ENCODE peak calls at places on chromosomes 13 and 19, in seven cellular contexts. Z is SK-N-SH, A is HCT116, K is K562, P is H1, G is HepG2, W is GM12878. H is an unnamed sample.

GRCh38 chr19:6654347-6655310 is 15.3 kb downstream of the TNFSF14 start:
- DNase-seq in Z (no peak), A (no peak), K (peak), P (no peak), G (no peak), W (no peak), H (no peak)

GRCh38 chr13:45615501-45616101 is at the start of gene ERICH6B:
- DNase-seq in Z (no peak), A (no peak), K (peak), P (peak), G (no peak), W (no peak), H (no peak)

GRCh38 chr19:23261496-23262020 is 11.4 kb upstream of the ZNF724 start:
- DNase-seq in Z (no peak), A (no peak), K (no peak), P (no peak), G (peak), W (no peak), H (no peak)

GRCh38 chr13:71677114-71677513 is 189.9 kb downstream of the DACH1 start:
- DNase-seq in Z (no peak), A (no peak), K (no peak), P (no peak), G (no peak), W (no peak), H (no peak)

GRCh38 chr19:17171874-17172273 is 43.3 kb upstream of the USE1 start:
- DNase-seq in Z (no peak), A (no peak), K (no peak), P (no peak), G (no peak), W (no peak), H (no peak)

GRCh38 chr19:38838208-38838985 is 6.8 kb upstream of the ECH1 start:
- DNase-seq in Z (no peak), A (peak), K (no peak), P (no peak), G (no peak), W (no peak), H (no peak)

GRCh38 chr13:45242524-45242923 is 41.7 kb upstream of the KCTD4 start:
- DNase-seq in Z (no peak), A (no peak), K (no peak), P (no peak), G (no peak), W (no peak), H (no peak)

GRCh38 chr19:42402376-42403116 is 12.4 kb upstream of the CNFN start:
- DNase-seq in Z (peak), A (no peak), K (no peak), P (no peak), G (no peak), W (no peak), H (no peak)

GRCh38 chr13:79966502-79966901 is 374.4 kb downstream of the SPRY2 start:
- DNase-seq in Z (no peak), A (no peak), K (no peak), P (peak), G (no peak), W (no peak), H (no peak)

GRCh38 chr13:33466262-33466661 is 180.7 kb upstream of the STARD13 start:
- DNase-seq in Z (no peak), A (no peak), K (no peak), P (no peak), G (no peak), W (no peak), H (no peak)

GRCh38 chr13:113545455-113545930 is 39.1 kb upstream of the TFDP1 start:
- DNase-seq in Z (peak), A (no peak), K (no peak), P (no peak), G (no peak), W (no peak), H (peak)

GRCh38 chr19:56125806-56126590 is 4.9 kb upstream of the ZNF787 start:
- DNase-seq in Z (no peak), A (no peak), K (peak), P (no peak), G (no peak), W (no peak), H (no peak)

GRCh38 chr13:74755065-74755464 is 620.9 kb upstream of the KLF12 start:
- DNase-seq in Z (no peak), A (no peak), K (no peak), P (no peak), G (no peak), W (no peak), H (no peak)

GRCh38 chr13:28710161-28710560 is 8.6 kb downstream of the SLC46A3 start:
- DNase-seq in Z (no peak), A (no peak), K (no peak), P (no peak), G (no peak), W (no peak), H (no peak)

GRCh38 chr19:38303517-38304351 is at the start of gene C19orf33:
- DNase-seq in Z (no peak), A (peak), K (no peak), P (no peak), G (no peak), W (no peak), H (peak)

GRCh38 chr13:89204435-89204834 is 1533.3 kb downstream of the SLITRK5 start:
- DNase-seq in Z (no peak), A (no peak), K (no peak), P (no peak), G (no peak), W (no peak), H (no peak)

GRCh38 chr13:113547248-113547971 is 37.1 kb upstream of the TFDP1 start:
- DNase-seq in Z (no peak), A (no peak), K (no peak), P (no peak), G (no peak), W (no peak), H (no peak)

GRCh38 chr13:32829676-32830091 is 186.5 kb upstream of the KL start:
- DNase-seq in Z (no peak), A (peak), K (no peak), P (peak), G (no peak), W (no peak), H (peak)

GRCh38 chr13:111210488-111210887 is 95.4 kb downstream of the ARHGEF7 start:
- DNase-seq in Z (no peak), A (no peak), K (no peak), P (no peak), G (no peak), W (no peak), H (no peak)

GRCh38 chr13:114110091-114110829 is 22.2 kb downstream of the RASA3 start:
- DNase-seq in Z (peak), A (no peak), K (no peak), P (no peak), G (no peak), W (no peak), H (no peak)

GRCh38 chr19:18446811-18447359 is 9.0 kb upstream of the ISYNA1 start:
- DNase-seq in Z (no peak), A (no peak), K (no peak), P (no peak), G (no peak), W (no peak), H (peak)

GRCh38 chr13:44142911-44143665 is 230.5 kb upstream of the SERP2 start:
- DNase-seq in Z (no peak), A (peak), K (peak), P (no peak), G (no peak), W (no peak), H (no peak)

GRCh38 chr13:32515246-32515645 is 23.3 kb downstream of the N4BP2L2 start:
- DNase-seq in Z (no peak), A (no peak), K (no peak), P (no peak), G (no peak), W (no peak), H (no peak)

GRCh38 chr13:94708031-94708571 is 4.2 kb downstream of the SOX21 start:
- DNase-seq in Z (peak), A (no peak), K (no peak), P (no peak), G (no peak), W (no peak), H (no peak)

GRCh38 chr19:18322318-18322758 is 538 bp downstream of the LSM4 start:
- DNase-seq in Z (peak), A (no peak), K (peak), P (no peak), G (peak), W (no peak), H (peak)

GRCh38 chr19:58581227-58582141 is 8.3 kb upstream of the MZF1 start:
- DNase-seq in Z (no peak), A (peak), K (peak), P (peak), G (peak), W (no peak), H (no peak)

GRCh38 chr19:8835446-8835845 is 3.3 kb downstream of the MBD3L1 start:
- DNase-seq in Z (no peak), A (no peak), K (no peak), P (no peak), G (no peak), W (no peak), H (no peak)

GRCh38 chr19:33221641-33222040 is 4.0 kb downstream of the SLC7A10 start:
- DNase-seq in Z (no peak), A (no peak), K (no peak), P (no peak), G (no peak), W (no peak), H (no peak)

GRCh38 chr19:18251587-18252369 is 22.5 kb downstream of the IQCN start:
- DNase-seq in Z (peak), A (peak), K (peak), P (peak), G (peak), W (peak), H (peak)

GRCh38 chr19:41537789-41538188 is 38.2 kb upstream of the CEACAM21 start:
- DNase-seq in Z (no peak), A (no peak), K (peak), P (no peak), G (peak), W (no peak), H (no peak)

GRCh38 chr19:12791345-12792047 is at the start of gene JUNB:
- DNase-seq in Z (peak), A (peak), K (peak), P (no peak), G (peak), W (peak), H (peak)

GRCh38 chr13:71005919-71006318 is 861.1 kb downstream of the DACH1 start:
- DNase-seq in Z (no peak), A (no peak), K (no peak), P (no peak), G (no peak), W (no peak), H (no peak)

GRCh38 chr19:6061420-6062130 is 48.7 kb downstream of the RFX2 start:
- DNase-seq in Z (no peak), A (no peak), K (no peak), P (no peak), G (no peak), W (no peak), H (no peak)

GRCh38 chr19:10306327-10306726 is 3.3 kb downstream of the ZGLP1 start:
- DNase-seq in Z (no peak), A (no peak), K (no peak), P (no peak), G (no peak), W (no peak), H (no peak)

GRCh38 chr13:71621152-71622124 is 245.6 kb downstream of the DACH1 start:
- DNase-seq in Z (peak), A (no peak), K (no peak), P (no peak), G (no peak), W (no peak), H (no peak)

GRCh38 chr13:48068952-48069351 is 26.0 kb downstream of the MED4 start:
- DNase-seq in Z (no peak), A (no peak), K (no peak), P (no peak), G (no peak), W (no peak), H (no peak)

GRCh38 chr13:50760751-50761150 is 82.7 kb downstream of the DLEU7 start:
- DNase-seq in Z (no peak), A (no peak), K (no peak), P (no peak), G (no peak), W (no peak), H (no peak)
- TF ChIP-seq JUND in Z (no peak), A (no peak), K (no peak), P (no peak), G (no peak), W (no peak), H (no peak)

GRCh38 chr13:82615043-82615442 is 1267.2 kb downstream of the SLITRK1 start:
- DNase-seq in Z (no peak), A (no peak), K (no peak), P (no peak), G (no peak), W (no peak), H (no peak)
- TF ChIP-seq JUND in Z (no peak), A (no peak), K (no peak), P (no peak), G (no peak), W (no peak), H (no peak)

GRCh38 chr13:105177265-105177900 is 1358.1 kb downstream of the EFNB2 start:
- DNase-seq in Z (no peak), A (no peak), K (no peak), P (no peak), G (no peak), W (no peak), H (no peak)
- TF ChIP-seq JUND in Z (no peak), A (no peak), K (no peak), P (no peak), G (no peak), W (no peak), H (no peak)

GRCh38 chr19:21758296-21758695 is 9.1 kb downstream of the ZNF100 start:
- DNase-seq in Z (no peak), A (no peak), K (no peak), P (no peak), G (no peak), W (no peak), H (no peak)
- TF ChIP-seq JUND in Z (no peak), A (no peak), K (no peak), P (no peak), G (no peak), W (no peak), H (no peak)

GRCh38 chr13:105665284-105665683 is 870.2 kb downstream of the EFNB2 start:
- DNase-seq in Z (no peak), A (no peak), K (no peak), P (no peak), G (no peak), W (no peak), H (no peak)
- TF ChIP-seq JUND in Z (no peak), A (no peak), K (no peak), P (no peak), G (no peak), W (no peak), H (no peak)

GRCh38 chr13:35953537-35954206 is 177.5 kb downstream of the DCLK1 start:
- DNase-seq in Z (peak), A (peak), K (peak), P (peak), G (peak), W (no peak), H (no peak)
- TF ChIP-seq JUND in Z (no peak), A (no peak), K (no peak), P (no peak), G (no peak), W (no peak), H (no peak)